ENCODE peak calls at places on chromosomes 11 and 22, in nine cellular contexts. T is body of pancreas, Z is lower leg skin, F is GM12891, S is ovary, W is uterus, I is esophagus muscularis mucosa, X is transverse colon, Q is stomach. K is an unnamed sample.

GRCh38 chr11:33585564-33585963 is 115.1 kb downstream of the C11orf91 start:
- DNase-seq in T (no peak), Z (no peak), F (no peak), S (no peak), W (no peak), I (no peak), X (no peak), Q (no peak), K (no peak)

GRCh38 chr11:120079750-120080610 is 57.9 kb downstream of the TRIM29 start:
- DNase-seq in T (peak), Z (no peak), F (no peak), S (no peak), W (no peak), I (no peak), X (no peak), Q (peak), K (peak)

GRCh38 chr22:32407332-32407731 is 4.7 kb downstream of the RTCB start:
- DNase-seq in T (no peak), Z (no peak), F (no peak), S (no peak), W (no peak), I (no peak), X (no peak), Q (no peak), K (no peak)

GRCh38 chr11:95231881-95232605 is 1.0 kb upstream of the SESN3 start:
- DNase-seq in T (peak), Z (peak), F (no peak), S (peak), W (peak), I (peak), X (peak), Q (peak), K (peak)

GRCh38 chr22:28034760-28035401 is 115.8 kb upstream of the PITPNB start:
- DNase-seq in T (peak), Z (peak), F (no peak), S (peak), W (peak), I (peak), X (peak), Q (peak), K (peak)

GRCh38 chr22:28989484-28989883 is 72.1 kb downstream of the C22orf31 start:
- DNase-seq in T (no peak), Z (no peak), F (no peak), S (no peak), W (peak), I (no peak), X (no peak), Q (no peak), K (no peak)

GRCh38 chr11:13663631-13664071 is 4.8 kb upstream of the FAR1 start:
- DNase-seq in T (no peak), Z (no peak), F (no peak), S (no peak), W (no peak), I (no peak), X (peak), Q (no peak), K (no peak)

GRCh38 chr11:19646308-19646707 is 66.3 kb upstream of the NAV2 start:
- DNase-seq in T (no peak), Z (no peak), F (no peak), S (no peak), W (no peak), I (no peak), X (no peak), Q (no peak), K (no peak)

GRCh38 chr11:131609317-131609716 is 238.9 kb downstream of the NTM start:
- DNase-seq in T (no peak), Z (no peak), F (no peak), S (no peak), W (no peak), I (no peak), X (no peak), Q (no peak), K (no peak)

GRCh38 chr11:115901069-115901468 is 396.9 kb upstream of the CADM1 start:
- DNase-seq in T (no peak), Z (no peak), F (no peak), S (no peak), W (no peak), I (peak), X (no peak), Q (no peak), K (no peak)

GRCh38 chr11:64358907-64359711 is at the start of gene RPS6KA4:
- DNase-seq in T (peak), Z (no peak), F (peak), S (peak), W (peak), I (no peak), X (peak), Q (peak), K (peak)

GRCh38 chr11:43576834-43577521 is 103.6 kb upstream of the HSD17B12 start:
- DNase-seq in T (no peak), Z (no peak), F (no peak), S (peak), W (no peak), I (no peak), X (no peak), Q (peak), K (peak)

GRCh38 chr22:48104102-48104738 is 1341.8 kb downstream of the TBC1D22A start:
- DNase-seq in T (no peak), Z (no peak), F (no peak), S (no peak), W (no peak), I (peak), X (no peak), Q (peak), K (no peak)

GRCh38 chr11:59025097-59025496 is 61.0 kb upstream of the GLYATL1B start:
- DNase-seq in T (peak), Z (no peak), F (no peak), S (no peak), W (no peak), I (no peak), X (peak), Q (peak), K (no peak)

GRCh38 chr11:1449516-1450270 is 36.9 kb downstream of the MOB2 start:
- DNase-seq in T (no peak), Z (no peak), F (no peak), S (no peak), W (no peak), I (no peak), X (no peak), Q (no peak), K (no peak)

GRCh38 chr11:33257897-33258630 is 883 bp downstream of the HIPK3 start:
- DNase-seq in T (peak), Z (peak), F (peak), S (peak), W (peak), I (peak), X (peak), Q (peak), K (peak)

DNA sequence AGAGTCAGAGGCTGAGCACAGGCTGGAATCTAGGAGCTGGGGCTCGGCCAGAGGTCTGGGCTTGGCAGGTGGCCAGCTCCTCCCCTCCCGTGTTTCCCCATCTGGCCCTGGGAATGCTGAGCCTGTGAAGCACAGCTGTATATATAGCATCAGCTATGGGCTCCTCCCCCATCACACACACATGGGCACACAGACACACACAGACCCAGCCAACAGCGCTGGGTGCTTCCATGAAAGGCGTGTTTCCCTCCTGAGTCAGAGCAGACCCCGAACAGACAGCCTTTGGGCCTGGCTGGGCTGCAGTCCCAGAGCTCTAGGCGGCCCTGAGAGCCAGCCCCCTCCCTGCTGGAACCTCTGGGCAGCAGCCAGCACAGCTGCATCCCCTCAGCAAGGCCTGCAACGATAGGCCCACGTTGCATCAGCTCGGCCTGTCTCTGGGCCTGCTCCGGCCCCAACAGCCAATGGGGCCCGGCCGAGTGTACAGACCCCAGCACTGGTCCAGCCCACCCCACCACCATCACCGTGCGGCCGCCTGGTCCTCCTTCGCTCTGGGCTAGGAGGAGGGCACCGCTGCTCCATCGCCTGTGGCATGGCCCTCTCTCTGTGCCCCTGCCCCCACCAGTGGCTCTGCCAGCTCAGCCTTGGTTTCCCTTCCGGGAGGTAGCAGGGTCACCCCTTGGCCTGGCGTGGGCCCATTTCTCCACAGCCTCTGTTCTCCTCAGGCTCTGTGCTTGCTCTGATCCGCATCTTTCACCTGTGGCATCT is 7.6 kb upstream of the SERPINH1 start:
- DNase-seq in T (peak), Z (peak), F (no peak), S (peak), W (peak), I (peak), X (peak), Q (peak), K (peak)
- TF ChIP-seq POLR2A in T (no peak), Z (no peak), F (no peak), S (peak), W (peak), I (peak), X (no peak), Q (no peak), K (no peak)

GRCh38 chr11:61923166-61924015 is 6.0 kb upstream of the RAB3IL1 start:
- DNase-seq in T (peak), Z (peak), F (no peak), S (peak), W (peak), I (peak), X (peak), Q (peak), K (peak)
- TF ChIP-seq POLR2A in T (no peak), Z (no peak), F (no peak), S (peak), W (peak), I (no peak), X (no peak), Q (no peak), K (no peak)

GRCh38 chr11:85951049-85951405 is 95.8 kb downstream of the CCDC83 start:
- DNase-seq in T (no peak), Z (no peak), F (no peak), S (no peak), W (no peak), I (no peak), X (no peak), Q (no peak), K (no peak)

GRCh38 chr11:85951428-85952107 is 96.4 kb downstream of the CCDC83 start:
- DNase-seq in T (no peak), Z (no peak), F (no peak), S (no peak), W (no peak), I (no peak), X (no peak), Q (no peak), K (no peak)

GRCh38 chr11:85948884-85949283 is 93.7 kb downstream of the CCDC83 start:
- DNase-seq in T (no peak), Z (no peak), F (no peak), S (no peak), W (no peak), I (no peak), X (no peak), Q (no peak), K (no peak)

GRCh38 chr11:85949798-85950197 is 94.6 kb downstream of the CCDC83 start:
- DNase-seq in T (no peak), Z (no peak), F (no peak), S (no peak), W (no peak), I (no peak), X (no peak), Q (no peak), K (no peak)

DNA sequence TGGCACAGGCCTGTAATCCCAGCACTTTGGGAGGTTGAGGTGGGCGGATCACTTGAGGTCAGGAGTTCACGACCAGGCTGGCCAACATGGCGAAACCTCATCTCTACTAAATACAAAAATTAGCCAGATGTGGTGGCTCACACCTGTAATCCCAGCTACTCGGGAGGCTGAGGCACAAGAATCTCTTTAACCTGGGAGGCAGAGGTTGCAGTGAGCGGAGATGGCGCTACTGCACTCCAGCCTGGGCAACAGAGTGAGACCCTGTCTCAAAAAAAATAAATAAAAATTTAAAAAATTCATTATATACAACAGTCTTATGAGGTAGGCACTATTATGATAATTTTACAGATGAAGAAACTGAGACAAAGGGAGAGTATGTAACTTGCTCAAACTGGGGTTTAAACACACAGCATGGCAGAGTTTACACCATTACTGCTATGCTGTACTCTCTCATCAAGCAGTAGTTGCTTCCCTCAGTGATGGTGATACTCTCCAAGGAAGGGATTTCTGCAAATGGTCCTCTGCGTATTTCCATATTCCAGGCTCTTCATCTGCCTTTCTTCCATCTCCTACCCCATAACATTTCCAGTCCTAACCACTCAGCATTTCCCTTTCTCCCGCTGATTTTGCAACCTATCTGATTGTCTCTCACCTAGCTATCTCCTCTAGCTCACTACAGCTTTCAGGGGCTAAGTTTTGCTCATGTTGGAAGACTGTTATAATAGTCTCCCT is 95.3 kb downstream of the CCDC83 start:
- DNase-seq in T (no peak), Z (no peak), F (no peak), S (no peak), W (no peak), I (no peak), X (no peak), Q (no peak), K (no peak)
- TF ChIP-seq POLR2A in T (no peak), Z (no peak), F (peak), S (no peak), W (no peak), I (no peak), X (peak), Q (no peak), K (no peak)

GRCh38 chr11:89489930-89490329 is 1.2 kb downstream of the NOX4 start:
- DNase-seq in T (no peak), Z (no peak), F (no peak), S (no peak), W (no peak), I (no peak), X (no peak), Q (no peak), K (no peak)

GRCh38 chr11:89487016-89487415 is 4.2 kb downstream of the NOX4 start:
- DNase-seq in T (no peak), Z (no peak), F (no peak), S (no peak), W (no peak), I (no peak), X (no peak), Q (no peak), K (no peak)

GRCh38 chr11:89495951-89496350 is 4.8 kb upstream of the NOX4 start:
- DNase-seq in T (peak), Z (peak), F (no peak), S (no peak), W (peak), I (no peak), X (no peak), Q (no peak), K (no peak)

DNA sequence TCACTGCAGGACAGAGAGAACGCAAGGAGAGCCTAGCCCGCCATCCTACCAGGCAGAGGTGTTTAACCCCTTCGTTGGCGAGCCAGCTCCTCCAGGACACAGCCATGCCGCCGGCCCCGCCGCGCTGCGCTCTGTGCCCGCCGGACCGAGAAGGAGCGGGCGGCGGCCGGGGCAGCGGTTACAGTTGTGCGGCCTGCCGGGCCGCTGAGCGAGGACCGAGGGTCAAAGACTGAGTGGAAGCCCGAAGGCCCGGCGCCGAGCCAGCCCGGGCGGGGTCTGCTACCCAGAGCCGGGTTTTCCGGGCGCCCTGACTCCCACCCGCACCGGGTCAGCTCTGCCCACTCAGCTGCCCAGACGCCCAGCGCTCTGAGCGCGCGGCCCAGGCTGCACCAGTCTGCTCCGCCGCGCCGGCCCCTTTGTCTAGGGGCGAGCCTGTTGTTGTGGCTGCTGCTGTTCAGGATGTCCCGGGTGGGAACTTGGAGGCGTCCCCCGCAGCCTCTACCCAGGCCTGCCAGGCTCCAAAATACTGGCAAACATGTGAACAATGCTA is at the start of gene NOX4:
- DNase-seq in T (peak), Z (no peak), F (no peak), S (peak), W (peak), I (no peak), X (no peak), Q (peak), K (peak)
- TF ChIP-seq POLR2A in T (no peak), Z (no peak), F (no peak), S (no peak), W (no peak), I (no peak), X (no peak), Q (no peak), K (no peak)

GRCh38 chr22:19174106-19175025 is 4.2 kb downstream of the SLC25A1 start:
- DNase-seq in T (peak), Z (no peak), F (no peak), S (no peak), W (peak), I (no peak), X (no peak), Q (no peak), K (peak)
- TF ChIP-seq POLR2A in T (no peak), Z (no peak), F (no peak), S (no peak), W (no peak), I (no peak), X (no peak), Q (no peak), K (no peak)

DNA sequence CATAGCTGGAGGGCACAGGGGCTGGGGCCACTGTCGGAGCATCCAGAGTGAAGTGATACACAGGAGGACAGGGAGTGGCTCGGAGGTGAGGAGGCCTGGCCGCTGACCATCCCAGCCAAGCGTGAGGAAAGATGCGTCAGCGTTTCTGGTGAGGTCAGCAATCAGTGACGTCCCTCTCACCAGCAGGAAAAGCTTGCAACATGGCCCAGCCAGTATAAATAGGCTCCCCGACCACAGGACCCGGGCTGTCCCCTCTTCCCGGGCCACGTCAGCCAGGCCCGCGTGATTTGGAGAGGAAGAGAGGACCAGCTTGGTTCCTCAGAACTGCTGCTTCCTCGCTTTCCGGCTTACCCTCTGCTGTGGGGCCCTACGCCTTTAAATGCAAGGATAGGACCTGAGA is 4.2 kb upstream of the OSM start:
- DNase-seq in T (peak), Z (no peak), F (no peak), S (no peak), W (no peak), I (no peak), X (peak), Q (peak), K (peak)
- TF ChIP-seq POLR2A in T (no peak), Z (no peak), F (no peak), S (no peak), W (no peak), I (no peak), X (no peak), Q (no peak), K (no peak)

GRCh38 chr11:65442952-65443351 is 20.4 kb downstream of the NEAT1 start:
- DNase-seq in T (no peak), Z (no peak), F (no peak), S (no peak), W (peak), I (peak), X (no peak), Q (no peak), K (no peak)
- TF ChIP-seq POLR2A in T (no peak), Z (no peak), F (no peak), S (no peak), W (no peak), I (no peak), X (no peak), Q (no peak), K (no peak)

GRCh38 chr11:15842345-15842744 is 514.0 kb downstream of the SOX6 start:
- DNase-seq in T (no peak), Z (no peak), F (no peak), S (no peak), W (no peak), I (no peak), X (no peak), Q (no peak), K (no peak)

GRCh38 chr11:15839061-15839460 is 517.3 kb downstream of the SOX6 start:
- DNase-seq in T (no peak), Z (no peak), F (no peak), S (no peak), W (no peak), I (peak), X (no peak), Q (no peak), K (no peak)

GRCh38 chr11:15845261-15845660 is 511.1 kb downstream of the SOX6 start:
- DNase-seq in T (no peak), Z (no peak), F (no peak), S (no peak), W (no peak), I (no peak), X (no peak), Q (no peak), K (no peak)

GRCh38 chr11:15843309-15843857 is 513.0 kb downstream of the SOX6 start:
- DNase-seq in T (peak), Z (no peak), F (no peak), S (no peak), W (no peak), I (no peak), X (no peak), Q (peak), K (peak)

DNA sequence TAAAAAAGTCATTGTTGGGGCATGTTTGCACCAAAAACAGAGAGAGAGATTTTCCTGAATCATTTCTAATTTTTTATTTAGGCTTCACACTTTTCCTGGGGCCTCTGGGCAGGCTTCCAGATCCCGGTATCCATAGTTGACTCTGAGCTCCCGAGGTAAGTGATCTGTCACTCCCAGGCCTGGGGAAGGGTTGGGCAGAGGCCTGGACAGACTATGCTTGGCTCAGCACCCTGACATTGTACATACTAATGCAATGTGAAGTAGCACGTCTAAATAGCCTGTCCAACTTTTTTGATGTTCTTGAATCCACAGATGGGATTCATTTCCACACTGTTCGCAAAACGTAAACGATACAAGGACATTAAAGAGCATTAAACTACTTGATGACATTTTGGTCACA is 514.4 kb downstream of the SOX6 start:
- DNase-seq in T (no peak), Z (no peak), F (no peak), S (no peak), W (no peak), I (no peak), X (peak), Q (no peak), K (no peak)
- TF ChIP-seq POLR2A in T (no peak), Z (no peak), F (no peak), S (no peak), W (no peak), I (no peak), X (no peak), Q (no peak), K (no peak)